ENCODE peak calls at places on chromosomes 1 and 21, in seven cellular contexts. S is SHP77; M is NCI-H69; A is stimulated activated CD4-positive, alpha-beta T cell treated with anti-CD3 and anti-CD28 coated beads, Interleukin-2, amount 100 ng/mL, for 48 hours; Y is GM12865; T is T-cell; Z is smooth muscle cell of the brain vasculature. I is an unnamed sample.

GRCh38 chr1:183097438-183098051 is 74.3 kb downstream of the LAMC1 start:
- DNase-seq in T (no peak), S (no peak), M (peak), A (no peak), Y (no peak), Z (peak), I (no peak)

GRCh38 chr1:44714944-44715571 is 15.9 kb downstream of the RNU5D-1 start:
- DNase-seq in Z (no peak), M (peak), Y (peak), A (peak), T (peak), S (peak), I (peak)

GRCh38 chr1:214447557-214447871 is 103.9 kb downstream of the PTPN14 start:
- DNase-seq in A (no peak), Y (no peak), Z (no peak), T (no peak), S (no peak), M (no peak), I (no peak)

GRCh38 chr1:178048883-178049282 is 45.0 kb upstream of the RASAL2 start:
- DNase-seq in A (no peak), Y (no peak), M (no peak), S (no peak), T (no peak), Z (no peak), I (no peak)

GRCh38 chr1:241579434-241579833 is 47.3 kb downstream of the KMO start:
- DNase-seq in S (no peak), Y (peak), A (no peak), T (no peak), M (peak), Z (no peak), I (no peak)

GRCh38 chr21:32334980-32335471 is 36.4 kb downstream of the MRAP start:
- DNase-seq in A (no peak), S (no peak), T (no peak), Y (no peak), Z (no peak), M (peak), I (no peak)

GRCh38 chr21:33067457-33067856 is 2.5 kb upstream of the OLIG1 start:
- DNase-seq in M (no peak), A (no peak), S (no peak), Y (no peak), T (no peak), Z (no peak), I (no peak)

GRCh38 chr1:185567006-185567405 is 167.2 kb upstream of the HMCN1 start:
- DNase-seq in A (peak), Y (peak), M (no peak), Z (peak), T (peak), S (peak), I (no peak)

GRCh38 chr1:231242516-231243198 is 1.6 kb downstream of the GNPAT start:
- DNase-seq in T (no peak), Y (no peak), S (no peak), M (no peak), A (no peak), Z (no peak), I (no peak)

GRCh38 chr21:42833859-42834729 is 45.2 kb downstream of the WDR4 start:
- DNase-seq in T (no peak), S (no peak), A (no peak), Z (no peak), Y (no peak), M (peak), I (no peak)

GRCh38 chr1:85328713-85329376 is 52.4 kb upstream of the BCL10 start:
- DNase-seq in T (no peak), S (no peak), Y (no peak), A (no peak), Z (no peak), M (no peak), I (no peak)

GRCh38 chr1:245587435-245588105 is 432.8 kb downstream of the KIF26B start:
- DNase-seq in A (no peak), S (no peak), Z (no peak), T (no peak), Y (no peak), M (no peak), I (peak)

GRCh38 chr1:99963041-99963795 is 6.6 kb upstream of the SLC35A3 start:
- DNase-seq in S (no peak), A (no peak), M (no peak), T (no peak), Y (no peak), Z (no peak), I (no peak)

GRCh38 chr1:118821801-118822200 is 166.3 kb downstream of the TBX15 start:
- DNase-seq in Y (no peak), A (no peak), S (no peak), T (no peak), Z (no peak), M (no peak), I (no peak)

GRCh38 chr21:33443174-33443573 is 36.6 kb downstream of the TMEM50B start:
- DNase-seq in Z (no peak), S (no peak), M (no peak), A (no peak), T (no peak), Y (no peak), I (no peak)

GRCh38 chr1:198333744-198334143 is 176.9 kb downstream of the NEK7 start:
- DNase-seq in T (no peak), A (no peak), Y (no peak), S (no peak), M (no peak), Z (no peak), I (no peak)

GRCh38 chr1:64114012-64114525 is 89.4 kb upstream of the UBE2U start:
- DNase-seq in M (no peak), S (no peak), T (no peak), Z (no peak), A (no peak), Y (no peak), I (no peak)

GRCh38 chr1:33560680-33561079 is 88.2 kb downstream of the ZSCAN20 start:
- DNase-seq in Z (no peak), T (no peak), M (no peak), Y (no peak), S (no peak), A (no peak), I (no peak)

GRCh38 chr1:29161977-29162376 is 19.7 kb downstream of the SRSF4 start:
- DNase-seq in Y (no peak), S (no peak), A (no peak), Z (no peak), T (no peak), M (peak), I (no peak)

GRCh38 chr1:18676431-18676830 is 45.8 kb downstream of the PAX7 start:
- DNase-seq in M (no peak), T (no peak), Z (no peak), S (no peak), A (no peak), Y (no peak), I (no peak)

GRCh38 chr1:226678701-226679100 is 60.4 kb downstream of the ITPKB start:
- DNase-seq in M (no peak), T (peak), A (no peak), S (no peak), Z (no peak), Y (no peak), I (no peak)

GRCh38 chr1:151542710-151543129 is 2.6 kb downstream of the TUFT1 start:
- DNase-seq in Y (no peak), S (peak), Z (no peak), A (no peak), M (peak), T (no peak), I (no peak)